ENCODE peak calls at places on chromosomes 3 and 15, in eight cellular contexts. H is neural crest cell, E is brain microvascular endothelial cell, X is tibial artery, Q is esophagus squamous epithelium, Y is lung, D is prostate gland, V is sigmoid colon. I is an unnamed sample.

GRCh38 chr3:26264708-26265107 is 357.9 kb upstream of the LRRC3B start:
- DNase-seq in H (no peak), D (no peak), E (no peak), Y (no peak), X (no peak), V (no peak), Q (no peak), I (no peak)

GRCh38 chr15:66611257-66612053 is 45.7 kb upstream of the LCTL start:
- DNase-seq in Q (no peak), D (peak), X (no peak), H (no peak), V (no peak), E (no peak), Y (no peak), I (no peak)

GRCh38 chr3:110016235-110016634 is 678.9 kb upstream of the DPPA4 start:
- DNase-seq in X (no peak), Y (peak), E (no peak), Q (no peak), H (no peak), V (no peak), D (no peak), I (no peak)

GRCh38 chr15:32831458-32831857 is 113.7 kb downstream of the GREM1 start:
- DNase-seq in Y (no peak), Q (no peak), H (no peak), X (no peak), E (no peak), V (no peak), D (no peak), I (no peak)

GRCh38 chr15:82047493-82048446 is 2.0 kb upstream of the MEX3B start:
- DNase-seq in Y (no peak), E (no peak), H (no peak), X (peak), D (no peak), V (no peak), Q (no peak), I (no peak)

GRCh38 chr15:65264877-65265430 is 21.7 kb downstream of the PARP16 start:
- DNase-seq in H (no peak), E (no peak), X (no peak), Q (no peak), Y (no peak), D (no peak), V (no peak), I (no peak)

GRCh38 chr3:48403533-48404439 is 26.1 kb downstream of the PLXNB1 start:
- DNase-seq in H (no peak), X (peak), V (peak), D (peak), Q (no peak), Y (no peak), E (no peak), I (peak)

GRCh38 chr15:89630260-89630659 is 25.0 kb downstream of the KIF7 start:
- DNase-seq in H (no peak), E (no peak), D (no peak), Y (no peak), X (no peak), V (no peak), Q (no peak), I (no peak)

GRCh38 chr15:65939901-65940617 is 70.8 kb downstream of the RAB11A start:
- DNase-seq in H (no peak), X (no peak), D (no peak), Q (no peak), E (peak), V (no peak), Y (peak), I (no peak)

GRCh38 chr15:80831606-80832224 is 52.5 kb downstream of the CEMIP start:
- DNase-seq in H (no peak), D (no peak), X (no peak), Y (no peak), V (no peak), E (no peak), Q (no peak), I (no peak)

GRCh38 chr15:73325191-73325980 is 43.4 kb downstream of the HCN4 start:
- DNase-seq in D (no peak), X (no peak), H (no peak), Q (no peak), Y (no peak), V (peak), E (no peak), I (peak)

GRCh38 chr3:125351152-125351551 is 24.0 kb downstream of the ZNF148 start:
- DNase-seq in H (no peak), E (no peak), Q (no peak), D (no peak), X (no peak), Y (no peak), V (no peak), I (no peak)

GRCh38 chr3:67414740-67415139 is 239.7 kb downstream of the SUCLG2 start:
- DNase-seq in Q (no peak), D (no peak), V (no peak), X (no peak), Y (no peak), H (no peak), E (no peak), I (no peak)

GRCh38 chr3:55485208-55485791 is 1.8 kb downstream of the WNT5A start:
- DNase-seq in H (peak), E (peak), X (no peak), Q (no peak), Y (peak), D (peak), V (peak), I (peak)
- TF ChIP-seq CTCF in H (peak), E (peak), X (peak), Q (peak), Y (peak), D (peak), V (peak), I (peak)

GRCh38 chr3:73835945-73836344 is 211.2 kb upstream of the PDZRN3 start:
- DNase-seq in Y (no peak), X (no peak), D (no peak), E (no peak), Q (no peak), V (no peak), H (no peak), I (no peak)
- TF ChIP-seq CTCF in Y (no peak), X (no peak), D (no peak), E (no peak), Q (no peak), V (no peak), H (no peak), I (no peak)

DNA sequence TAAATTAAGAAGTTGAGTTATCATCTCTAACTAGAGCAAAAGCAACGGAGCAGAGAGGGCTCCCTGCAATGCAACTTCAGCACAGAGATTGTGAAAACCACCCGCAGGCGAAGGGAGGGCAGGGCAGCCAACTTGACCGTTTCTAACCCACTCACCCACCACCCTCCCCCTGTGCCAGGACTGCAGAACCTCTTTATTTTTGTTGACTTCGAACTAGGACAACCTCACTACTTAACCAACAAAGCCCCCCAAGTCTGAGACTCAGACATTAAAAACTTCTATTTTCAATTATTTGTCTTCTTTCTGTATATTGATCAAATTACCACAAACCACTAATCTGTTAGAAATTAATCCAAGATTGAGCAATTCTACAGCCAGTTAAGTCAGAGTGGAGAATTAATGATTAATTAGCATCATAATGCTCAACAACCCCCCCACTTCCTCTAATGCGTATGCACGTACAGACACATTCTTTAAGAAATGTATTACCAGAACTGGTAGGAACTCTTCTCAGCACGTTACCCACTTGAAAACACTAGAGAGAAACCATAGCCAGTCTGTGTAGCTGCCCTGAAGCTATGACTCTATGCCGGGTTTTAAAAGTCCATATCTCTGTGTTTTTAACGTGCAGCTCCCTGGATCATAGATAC is 2.0 kb downstream of the MGLL start:
- DNase-seq in D (no peak), V (no peak), X (peak), Y (peak), Q (no peak), E (no peak), H (no peak), I (no peak)
- TF ChIP-seq CTCF in D (no peak), V (peak), X (peak), Y (no peak), Q (peak), E (peak), H (peak), I (no peak)

GRCh38 chr3:13500133-13500885 is 20.2 kb downstream of the HDAC11 start:
- DNase-seq in E (peak), V (no peak), D (no peak), X (no peak), H (peak), Q (no peak), Y (no peak), I (no peak)
- TF ChIP-seq CTCF in E (peak), V (peak), D (peak), X (no peak), H (peak), Q (peak), Y (no peak), I (peak)

GRCh38 chr15:58080398-58080797 is 14.9 kb upstream of the ALDH1A2 start:
- DNase-seq in V (no peak), D (no peak), Y (no peak), H (no peak), Q (no peak), E (no peak), X (no peak), I (no peak)

GRCh38 chr15:58074452-58074851 is 8.9 kb upstream of the ALDH1A2 start:
- DNase-seq in H (no peak), Q (no peak), E (no peak), Y (no peak), D (no peak), V (no peak), X (no peak), I (no peak)

GRCh38 chr15:58078591-58078990 is 13.1 kb upstream of the ALDH1A2 start:
- DNase-seq in D (no peak), Y (no peak), H (no peak), V (no peak), X (no peak), Q (no peak), E (no peak), I (no peak)

GRCh38 chr15:58081446-58081845 is 15.9 kb upstream of the ALDH1A2 start:
- DNase-seq in V (no peak), D (no peak), Q (no peak), Y (no peak), X (no peak), E (no peak), H (no peak), I (no peak)

GRCh38 chr15:58077427-58077826 is 11.9 kb upstream of the ALDH1A2 start:
- DNase-seq in E (no peak), Y (no peak), H (no peak), V (no peak), D (peak), X (no peak), Q (no peak), I (no peak)
- TF ChIP-seq CTCF in E (peak), Y (no peak), H (no peak), V (no peak), D (no peak), X (no peak), Q (peak), I (peak)

GRCh38 chr3:163939926-163940325 is 1138.4 kb downstream of the SI start:
- DNase-seq in X (no peak), E (peak), D (no peak), Y (no peak), Q (no peak), V (no peak), H (no peak), I (no peak)
- TF ChIP-seq CTCF in X (no peak), E (peak), D (no peak), Y (no peak), Q (no peak), V (no peak), H (peak), I (no peak)